ENCODE peak calls at places on chromosomes 1 and 21, in seven cellular contexts. One of them, this sample, is unnamed.

GRCh38 chr1:179707406-179707805 is 35.7 kb upstream of the FAM163A start:
- DNase-seq in stimulated activated naive B cell treated with anti-CD40 and anti-IgM and Interleukin-4, amounts not matched to agents 10 μg/mL and 1 μg/mL and 100 μg/mL, for 72 hours: no peak
- DNase-seq in heart right ventricle: no peak
- DNase-seq in islet precursor cell: no peak
- DNase-seq in SK-MEL-5: no peak
- DNase-seq in esophagus squamous epithelium: no peak
- DNase-seq in NCI-H1436 treated with DMSO at 0.1 percent for 48 hours: no peak
- DNase-seq in this sample: no peak

GRCh38 chr21:42219606-42220137 is 732 bp downstream of the ABCG1 start:
- DNase-seq in islet precursor cell: no peak
- DNase-seq in heart right ventricle: no peak
- DNase-seq in esophagus squamous epithelium: no peak
- DNase-seq in stimulated activated naive B cell treated with anti-CD40 and anti-IgM and Interleukin-4, amounts not matched to agents 10 μg/mL and 1 μg/mL and 100 μg/mL, for 72 hours: no peak
- DNase-seq in SK-MEL-5: no peak
- DNase-seq in NCI-H1436 treated with DMSO at 0.1 percent for 48 hours: no peak
- DNase-seq in this sample: peak; percentile 24

GRCh38 chr1:237012789-237013383 is 8.6 kb upstream of the MT1HL1 start:
- DNase-seq in esophagus squamous epithelium: no peak
- DNase-seq in stimulated activated naive B cell treated with anti-CD40 and anti-IgM and Interleukin-4, amounts not matched to agents 10 μg/mL and 1 μg/mL and 100 μg/mL, for 72 hours: no peak
- DNase-seq in SK-MEL-5: peak; percentile 39
- DNase-seq in heart right ventricle: peak; percentile 71
- DNase-seq in NCI-H1436 treated with DMSO at 0.1 percent for 48 hours: no peak
- DNase-seq in islet precursor cell: no peak
- DNase-seq in this sample: no peak

GRCh38 chr1:209095627-209096595 is 487.6 kb upstream of the CAMK1G start:
- DNase-seq in NCI-H1436 treated with DMSO at 0.1 percent for 48 hours: no peak
- DNase-seq in islet precursor cell: peak; percentile 85
- DNase-seq in esophagus squamous epithelium: no peak
- DNase-seq in heart right ventricle: no peak
- DNase-seq in stimulated activated naive B cell treated with anti-CD40 and anti-IgM and Interleukin-4, amounts not matched to agents 10 μg/mL and 1 μg/mL and 100 μg/mL, for 72 hours: no peak
- DNase-seq in SK-MEL-5: no peak
- DNase-seq in this sample: peak; percentile 63

GRCh38 chr21:19941626-19942025 is 1056.6 kb upstream of the NCAM2 start:
- DNase-seq in NCI-H1436 treated with DMSO at 0.1 percent for 48 hours: no peak
- DNase-seq in esophagus squamous epithelium: no peak
- DNase-seq in SK-MEL-5: no peak
- DNase-seq in heart right ventricle: no peak
- DNase-seq in islet precursor cell: no peak
- DNase-seq in stimulated activated naive B cell treated with anti-CD40 and anti-IgM and Interleukin-4, amounts not matched to agents 10 μg/mL and 1 μg/mL and 100 μg/mL, for 72 hours: no peak
- DNase-seq in this sample: no peak

GRCh38 chr1:35475356-35475755 is 81.8 kb downstream of the KIAA0319L start:
- DNase-seq in islet precursor cell: no peak
- DNase-seq in stimulated activated naive B cell treated with anti-CD40 and anti-IgM and Interleukin-4, amounts not matched to agents 10 μg/mL and 1 μg/mL and 100 μg/mL, for 72 hours: no peak
- DNase-seq in SK-MEL-5: no peak
- DNase-seq in esophagus squamous epithelium: no peak
- DNase-seq in NCI-H1436 treated with DMSO at 0.1 percent for 48 hours: no peak
- DNase-seq in heart right ventricle: no peak
- DNase-seq in this sample: no peak

GRCh38 chr1:61950418-61950817 is 208.1 kb downstream of the PATJ start:
- DNase-seq in islet precursor cell: no peak
- DNase-seq in NCI-H1436 treated with DMSO at 0.1 percent for 48 hours: no peak
- DNase-seq in stimulated activated naive B cell treated with anti-CD40 and anti-IgM and Interleukin-4, amounts not matched to agents 10 μg/mL and 1 μg/mL and 100 μg/mL, for 72 hours: no peak
- DNase-seq in SK-MEL-5: peak; percentile 38
- DNase-seq in heart right ventricle: no peak
- DNase-seq in esophagus squamous epithelium: no peak
- DNase-seq in this sample: no peak

GRCh38 chr1:235625340-235625739 is 24.2 kb downstream of the GNG4 start:
- DNase-seq in stimulated activated naive B cell treated with anti-CD40 and anti-IgM and Interleukin-4, amounts not matched to agents 10 μg/mL and 1 μg/mL and 100 μg/mL, for 72 hours: no peak
- DNase-seq in islet precursor cell: no peak
- DNase-seq in esophagus squamous epithelium: no peak
- DNase-seq in SK-MEL-5: no peak
- DNase-seq in heart right ventricle: no peak
- DNase-seq in NCI-H1436 treated with DMSO at 0.1 percent for 48 hours: no peak
- DNase-seq in this sample: no peak

GRCh38 chr1:164735315-164736052 is 176.5 kb downstream of the PBX1 start:
- DNase-seq in heart right ventricle: no peak
- DNase-seq in stimulated activated naive B cell treated with anti-CD40 and anti-IgM and Interleukin-4, amounts not matched to agents 10 μg/mL and 1 μg/mL and 100 μg/mL, for 72 hours: no peak
- DNase-seq in esophagus squamous epithelium: no peak
- DNase-seq in islet precursor cell: peak; percentile 93
- DNase-seq in NCI-H1436 treated with DMSO at 0.1 percent for 48 hours: no peak
- DNase-seq in SK-MEL-5: peak; percentile 32
- DNase-seq in this sample: peak; percentile 81

GRCh38 chr1:53656062-53656915 is 82.7 kb downstream of the GLIS1 start:
- DNase-seq in islet precursor cell: no peak
- DNase-seq in esophagus squamous epithelium: no peak
- DNase-seq in stimulated activated naive B cell treated with anti-CD40 and anti-IgM and Interleukin-4, amounts not matched to agents 10 μg/mL and 1 μg/mL and 100 μg/mL, for 72 hours: no peak
- DNase-seq in SK-MEL-5: peak; percentile 53
- DNase-seq in NCI-H1436 treated with DMSO at 0.1 percent for 48 hours: no peak
- DNase-seq in heart right ventricle: no peak
- DNase-seq in this sample: peak; percentile 92

GRCh38 chr1:204283711-204284651 is 70.2 kb upstream of the GOLT1A start:
- DNase-seq in heart right ventricle: peak; percentile 59
- DNase-seq in esophagus squamous epithelium: no peak
- DNase-seq in islet precursor cell: peak; percentile 51
- DNase-seq in stimulated activated naive B cell treated with anti-CD40 and anti-IgM and Interleukin-4, amounts not matched to agents 10 μg/mL and 1 μg/mL and 100 μg/mL, for 72 hours: no peak
- DNase-seq in SK-MEL-5: no peak
- DNase-seq in NCI-H1436 treated with DMSO at 0.1 percent for 48 hours: no peak
- DNase-seq in this sample: no peak

GRCh38 chr1:162822391-162823200 is 32.1 kb downstream of the HSD17B7 start:
- DNase-seq in islet precursor cell: peak; percentile 78
- DNase-seq in esophagus squamous epithelium: no peak
- DNase-seq in stimulated activated naive B cell treated with anti-CD40 and anti-IgM and Interleukin-4, amounts not matched to agents 10 μg/mL and 1 μg/mL and 100 μg/mL, for 72 hours: peak; percentile 3
- DNase-seq in heart right ventricle: no peak
- DNase-seq in NCI-H1436 treated with DMSO at 0.1 percent for 48 hours: peak; percentile 27
- DNase-seq in SK-MEL-5: no peak
- DNase-seq in this sample: no peak

GRCh38 chr1:206782448-206782847 is 10.2 kb upstream of the IL10 start:
- DNase-seq in esophagus squamous epithelium: no peak
- DNase-seq in heart right ventricle: no peak
- DNase-seq in NCI-H1436 treated with DMSO at 0.1 percent for 48 hours: no peak
- DNase-seq in islet precursor cell: no peak
- DNase-seq in stimulated activated naive B cell treated with anti-CD40 and anti-IgM and Interleukin-4, amounts not matched to agents 10 μg/mL and 1 μg/mL and 100 μg/mL, for 72 hours: peak; percentile 69
- DNase-seq in SK-MEL-5: no peak
- DNase-seq in this sample: no peak

GRCh38 chr21:45747802-45748445 is 104.4 kb downstream of the PCBP3 start:
- DNase-seq in esophagus squamous epithelium: no peak
- DNase-seq in NCI-H1436 treated with DMSO at 0.1 percent for 48 hours: no peak
- DNase-seq in SK-MEL-5: peak; percentile 5
- DNase-seq in islet precursor cell: no peak
- DNase-seq in heart right ventricle: no peak
- DNase-seq in stimulated activated naive B cell treated with anti-CD40 and anti-IgM and Interleukin-4, amounts not matched to agents 10 μg/mL and 1 μg/mL and 100 μg/mL, for 72 hours: no peak
- DNase-seq in this sample: peak; percentile 64

GRCh38 chr1:12384836-12385456 is 155.1 kb downstream of the VPS13D start:
- DNase-seq in stimulated activated naive B cell treated with anti-CD40 and anti-IgM and Interleukin-4, amounts not matched to agents 10 μg/mL and 1 μg/mL and 100 μg/mL, for 72 hours: no peak
- DNase-seq in NCI-H1436 treated with DMSO at 0.1 percent for 48 hours: no peak
- DNase-seq in islet precursor cell: no peak
- DNase-seq in SK-MEL-5: no peak
- DNase-seq in heart right ventricle: no peak
- DNase-seq in esophagus squamous epithelium: no peak
- DNase-seq in this sample: no peak

GRCh38 chr1:210250998-210251679 is 18.5 kb downstream of the SERTAD4 start:
- DNase-seq in stimulated activated naive B cell treated with anti-CD40 and anti-IgM and Interleukin-4, amounts not matched to agents 10 μg/mL and 1 μg/mL and 100 μg/mL, for 72 hours: peak; percentile 58
- DNase-seq in heart right ventricle: peak; percentile 35
- DNase-seq in esophagus squamous epithelium: no peak
- DNase-seq in SK-MEL-5: no peak
- DNase-seq in islet precursor cell: peak; percentile 97
- DNase-seq in NCI-H1436 treated with DMSO at 0.1 percent for 48 hours: peak; percentile 86
- DNase-seq in this sample: no peak

GRCh38 chr1:213979751-213980605 is 7.8 kb upstream of the PROX1 start:
- DNase-seq in heart right ventricle: no peak
- DNase-seq in NCI-H1436 treated with DMSO at 0.1 percent for 48 hours: no peak
- DNase-seq in islet precursor cell: peak; percentile 69
- DNase-seq in esophagus squamous epithelium: no peak
- DNase-seq in SK-MEL-5: no peak
- DNase-seq in stimulated activated naive B cell treated with anti-CD40 and anti-IgM and Interleukin-4, amounts not matched to agents 10 μg/mL and 1 μg/mL and 100 μg/mL, for 72 hours: no peak
- DNase-seq in this sample: no peak

GRCh38 chr1:193185861-193186714 is at the start of gene B3GALT2:
- DNase-seq in SK-MEL-5: peak; percentile 80
- DNase-seq in NCI-H1436 treated with DMSO at 0.1 percent for 48 hours: no peak
- DNase-seq in islet precursor cell: no peak
- DNase-seq in stimulated activated naive B cell treated with anti-CD40 and anti-IgM and Interleukin-4, amounts not matched to agents 10 μg/mL and 1 μg/mL and 100 μg/mL, for 72 hours: no peak
- DNase-seq in esophagus squamous epithelium: no peak
- DNase-seq in heart right ventricle: peak; percentile 55
- DNase-seq in this sample: peak; percentile 43

GRCh38 chr1:227225715-227226346 is 92.5 kb downstream of the CDC42BPA start:
- DNase-seq in heart right ventricle: no peak
- DNase-seq in NCI-H1436 treated with DMSO at 0.1 percent for 48 hours: no peak
- DNase-seq in esophagus squamous epithelium: no peak
- DNase-seq in islet precursor cell: no peak
- DNase-seq in SK-MEL-5: no peak
- DNase-seq in stimulated activated naive B cell treated with anti-CD40 and anti-IgM and Interleukin-4, amounts not matched to agents 10 μg/mL and 1 μg/mL and 100 μg/mL, for 72 hours: no peak
- DNase-seq in this sample: peak; percentile 91

GRCh38 chr1:235583511-235584001 is 66.0 kb downstream of the GNG4 start:
- DNase-seq in stimulated activated naive B cell treated with anti-CD40 and anti-IgM and Interleukin-4, amounts not matched to agents 10 μg/mL and 1 μg/mL and 100 μg/mL, for 72 hours: no peak
- DNase-seq in SK-MEL-5: peak; percentile 31
- DNase-seq in heart right ventricle: no peak
- DNase-seq in islet precursor cell: no peak
- DNase-seq in NCI-H1436 treated with DMSO at 0.1 percent for 48 hours: no peak
- DNase-seq in esophagus squamous epithelium: no peak
- DNase-seq in this sample: no peak

GRCh38 chr21:25002676-25003075 is 604.6 kb downstream of the MRPL39 start:
- DNase-seq in stimulated activated naive B cell treated with anti-CD40 and anti-IgM and Interleukin-4, amounts not matched to agents 10 μg/mL and 1 μg/mL and 100 μg/mL, for 72 hours: no peak
- DNase-seq in heart right ventricle: no peak
- DNase-seq in NCI-H1436 treated with DMSO at 0.1 percent for 48 hours: no peak
- DNase-seq in SK-MEL-5: no peak
- DNase-seq in esophagus squamous epithelium: no peak
- DNase-seq in islet precursor cell: no peak
- DNase-seq in this sample: no peak

GRCh38 chr1:30942326-30942978 is 33.9 kb upstream of the SDC3 start:
- DNase-seq in NCI-H1436 treated with DMSO at 0.1 percent for 48 hours: peak; percentile 34
- DNase-seq in stimulated activated naive B cell treated with anti-CD40 and anti-IgM and Interleukin-4, amounts not matched to agents 10 μg/mL and 1 μg/mL and 100 μg/mL, for 72 hours: no peak
- DNase-seq in esophagus squamous epithelium: no peak
- DNase-seq in SK-MEL-5: no peak
- DNase-seq in heart right ventricle: no peak
- DNase-seq in islet precursor cell: no peak
- DNase-seq in this sample: no peak

GRCh38 chr1:164087893-164088292 is 471.1 kb upstream of the PBX1 start:
- DNase-seq in SK-MEL-5: no peak
- DNase-seq in NCI-H1436 treated with DMSO at 0.1 percent for 48 hours: no peak
- DNase-seq in heart right ventricle: no peak
- DNase-seq in stimulated activated naive B cell treated with anti-CD40 and anti-IgM and Interleukin-4, amounts not matched to agents 10 μg/mL and 1 μg/mL and 100 μg/mL, for 72 hours: no peak
- DNase-seq in islet precursor cell: no peak
- DNase-seq in esophagus squamous epithelium: no peak
- DNase-seq in this sample: no peak

GRCh38 chr1:54738244-54738643 is 22.6 kb downstream of the TTC4 start:
- DNase-seq in SK-MEL-5: no peak
- DNase-seq in stimulated activated naive B cell treated with anti-CD40 and anti-IgM and Interleukin-4, amounts not matched to agents 10 μg/mL and 1 μg/mL and 100 μg/mL, for 72 hours: no peak
- DNase-seq in heart right ventricle: no peak
- DNase-seq in NCI-H1436 treated with DMSO at 0.1 percent for 48 hours: no peak
- DNase-seq in esophagus squamous epithelium: no peak
- DNase-seq in islet precursor cell: no peak
- DNase-seq in this sample: no peak

GRCh38 chr1:210231846-210232523 is 611 bp upstream of the SERTAD4 start:
- DNase-seq in esophagus squamous epithelium: no peak
- DNase-seq in heart right ventricle: peak; percentile 48
- DNase-seq in NCI-H1436 treated with DMSO at 0.1 percent for 48 hours: no peak
- DNase-seq in islet precursor cell: peak; percentile 60
- DNase-seq in SK-MEL-5: peak; percentile 19
- DNase-seq in stimulated activated naive B cell treated with anti-CD40 and anti-IgM and Interleukin-4, amounts not matched to agents 10 μg/mL and 1 μg/mL and 100 μg/mL, for 72 hours: no peak
- DNase-seq in this sample: peak; percentile 64

GRCh38 chr1:40646385-40646784 is 19.1 kb downstream of the RIMS3 start:
- DNase-seq in stimulated activated naive B cell treated with anti-CD40 and anti-IgM and Interleukin-4, amounts not matched to agents 10 μg/mL and 1 μg/mL and 100 μg/mL, for 72 hours: no peak
- DNase-seq in islet precursor cell: no peak
- DNase-seq in heart right ventricle: no peak
- DNase-seq in SK-MEL-5: peak; percentile 9
- DNase-seq in esophagus squamous epithelium: no peak
- DNase-seq in NCI-H1436 treated with DMSO at 0.1 percent for 48 hours: no peak
- DNase-seq in this sample: peak; percentile 32

GRCh38 chr1:245609354-245609753 is 454.6 kb downstream of the KIF26B start:
- DNase-seq in heart right ventricle: no peak
- DNase-seq in SK-MEL-5: no peak
- DNase-seq in NCI-H1436 treated with DMSO at 0.1 percent for 48 hours: no peak
- DNase-seq in islet precursor cell: peak; percentile 80
- DNase-seq in esophagus squamous epithelium: no peak
- DNase-seq in stimulated activated naive B cell treated with anti-CD40 and anti-IgM and Interleukin-4, amounts not matched to agents 10 μg/mL and 1 μg/mL and 100 μg/mL, for 72 hours: no peak
- DNase-seq in this sample: no peak

GRCh38 chr1:244352156-244352830 is 99.4 kb downstream of the ADSS2 start:
- DNase-seq in NCI-H1436 treated with DMSO at 0.1 percent for 48 hours: no peak
- DNase-seq in esophagus squamous epithelium: no peak
- DNase-seq in stimulated activated naive B cell treated with anti-CD40 and anti-IgM and Interleukin-4, amounts not matched to agents 10 μg/mL and 1 μg/mL and 100 μg/mL, for 72 hours: peak; percentile 8
- DNase-seq in islet precursor cell: no peak
- DNase-seq in SK-MEL-5: no peak
- DNase-seq in heart right ventricle: no peak
- DNase-seq in this sample: no peak

GRCh38 chr1:234135501-234135900 is 231.0 kb downstream of the SLC35F3 start:
- DNase-seq in islet precursor cell: no peak
- DNase-seq in esophagus squamous epithelium: no peak
- DNase-seq in stimulated activated naive B cell treated with anti-CD40 and anti-IgM and Interleukin-4, amounts not matched to agents 10 μg/mL and 1 μg/mL and 100 μg/mL, for 72 hours: no peak
- DNase-seq in SK-MEL-5: no peak
- DNase-seq in NCI-H1436 treated with DMSO at 0.1 percent for 48 hours: no peak
- DNase-seq in heart right ventricle: no peak
- DNase-seq in this sample: no peak

GRCh38 chr1:63994636-63995035 is 208.8 kb upstream of the UBE2U start:
- DNase-seq in stimulated activated naive B cell treated with anti-CD40 and anti-IgM and Interleukin-4, amounts not matched to agents 10 μg/mL and 1 μg/mL and 100 μg/mL, for 72 hours: no peak
- DNase-seq in heart right ventricle: no peak
- DNase-seq in esophagus squamous epithelium: no peak
- DNase-seq in NCI-H1436 treated with DMSO at 0.1 percent for 48 hours: no peak
- DNase-seq in SK-MEL-5: no peak
- DNase-seq in islet precursor cell: peak; percentile 72
- DNase-seq in this sample: no peak

GRCh38 chr1:162135271-162135775 is 65.8 kb downstream of the NOS1AP start:
- DNase-seq in stimulated activated naive B cell treated with anti-CD40 and anti-IgM and Interleukin-4, amounts not matched to agents 10 μg/mL and 1 μg/mL and 100 μg/mL, for 72 hours: no peak
- DNase-seq in heart right ventricle: no peak
- DNase-seq in esophagus squamous epithelium: no peak
- DNase-seq in islet precursor cell: no peak
- DNase-seq in NCI-H1436 treated with DMSO at 0.1 percent for 48 hours: no peak
- DNase-seq in SK-MEL-5: no peak
- DNase-seq in this sample: no peak

GRCh38 chr21:42671778-42672593 is 18.6 kb downstream of the PDE9A start:
- DNase-seq in heart right ventricle: no peak
- DNase-seq in SK-MEL-5: no peak
- DNase-seq in NCI-H1436 treated with DMSO at 0.1 percent for 48 hours: no peak
- DNase-seq in stimulated activated naive B cell treated with anti-CD40 and anti-IgM and Interleukin-4, amounts not matched to agents 10 μg/mL and 1 μg/mL and 100 μg/mL, for 72 hours: no peak
- DNase-seq in islet precursor cell: no peak
- DNase-seq in esophagus squamous epithelium: no peak
- DNase-seq in this sample: no peak

GRCh38 chr1:85311818-85312217 is 35.4 kb upstream of the BCL10 start:
- DNase-seq in heart right ventricle: no peak
- DNase-seq in stimulated activated naive B cell treated with anti-CD40 and anti-IgM and Interleukin-4, amounts not matched to agents 10 μg/mL and 1 μg/mL and 100 μg/mL, for 72 hours: peak; percentile 17
- DNase-seq in NCI-H1436 treated with DMSO at 0.1 percent for 48 hours: no peak
- DNase-seq in esophagus squamous epithelium: no peak
- DNase-seq in SK-MEL-5: no peak
- DNase-seq in islet precursor cell: peak; percentile 35
- DNase-seq in this sample: no peak